ENCODE peak calls at places on chromosomes 12 and 14, in seven cellular contexts. Q, O, U, L, J, M and H are unnamed samples.

GRCh38 chr12:52741378-52742195 is 35.6 kb downstream of the KRT76 start:
- DNase-seq in L (peak), M (peak), U (no peak), J (peak), O (peak), Q (no peak), H (peak)

GRCh38 chr12:132319991-132320570 is 9.3 kb downstream of the GALNT9 start:
- DNase-seq in U (no peak), L (no peak), Q (no peak), M (no peak), J (no peak), O (no peak), H (no peak)

GRCh38 chr12:95574799-95575452 is 23.6 kb upstream of the USP44 start:
- DNase-seq in M (no peak), L (no peak), J (peak), Q (no peak), O (no peak), U (no peak), H (no peak)

GRCh38 chr12:60498656-60499055 is 902.8 kb downstream of the SLC16A7 start:
- DNase-seq in M (no peak), O (no peak), Q (no peak), J (no peak), U (no peak), L (no peak), H (no peak)

GRCh38 chr12:30026621-30027234 is 243.0 kb upstream of the TMTC1 start:
- DNase-seq in U (no peak), J (peak), Q (peak), O (no peak), L (no peak), M (no peak), H (no peak)

GRCh38 chr12:68885381-68885780 is 47.6 kb downstream of the CPM start:
- DNase-seq in J (no peak), Q (no peak), L (no peak), U (no peak), M (no peak), O (no peak), H (no peak)

GRCh38 chr12:31362759-31363415 is 36.9 kb upstream of the SINHCAF start:
- DNase-seq in L (no peak), J (no peak), Q (no peak), M (no peak), U (peak), O (no peak), H (peak)

GRCh38 chr14:27427796-27428195 is 830.0 kb upstream of the NOVA1 start:
- DNase-seq in Q (no peak), L (no peak), U (no peak), J (peak), M (no peak), O (no peak), H (no peak)

GRCh38 chr12:124916370-124917134 is 2.1 kb upstream of the UBC start:
- DNase-seq in L (peak), J (peak), O (no peak), Q (peak), M (peak), U (no peak), H (no peak)